ENCODE peak calls at places on chromosome 14, in four cellular contexts. T is pancreas, E is GM23338, Y is heart right ventricle. O is an unnamed sample.

GRCh38 chr14:87108726-87109125 is 884.3 kb downstream of the GALC start:
- DNase-seq in T (no peak), E (no peak), Y (no peak), O (no peak)

GRCh38 chr14:20494935-20495766 is 10.2 kb upstream of the RNASE10 start:
- DNase-seq in T (no peak), Y (no peak), E (no peak), O (no peak)

GRCh38 chr14:47674148-47674545 is 1.3 kb downstream of the MDGA2 start:
- DNase-seq in E (peak), T (no peak), Y (no peak), O (no peak)

GRCh38 chr14:47935332-47935731 is 259.9 kb upstream of the MDGA2 start:
- DNase-seq in T (no peak), Y (no peak), E (no peak), O (no peak)

GRCh38 chr14:99389171-99389826 is 91.4 kb downstream of the SETD3 start:
- DNase-seq in E (peak), Y (peak), T (no peak), O (peak)

GRCh38 chr14:30921305-30921704 is 46.9 kb downstream of the COCH start:
- DNase-seq in E (no peak), T (no peak), Y (no peak), O (no peak)

GRCh38 chr14:100345711-100346110 is 22.6 kb downstream of the SLC25A47 start:
- DNase-seq in E (no peak), Y (no peak), T (no peak), O (no peak)

GRCh38 chr14:28382460-28383220 is 383.9 kb upstream of the FOXG1 start:
- DNase-seq in T (no peak), E (no peak), Y (no peak), O (no peak)

GRCh38 chr14:61536661-61537566 is 158.4 kb upstream of the HIF1A start:
- DNase-seq in Y (no peak), E (no peak), T (no peak), O (no peak)

GRCh38 chr14:37650356-37651037 is 55.1 kb downstream of the TTC6 start:
- DNase-seq in E (peak), Y (no peak), T (no peak), O (no peak)

GRCh38 chr14:96016761-96017160 is 22.4 kb upstream of the C14orf132 start:
- DNase-seq in Y (no peak), E (no peak), T (no peak), O (no peak)

GRCh38 chr14:42673963-42674362 is 1067.3 kb downstream of the LRFN5 start:
- DNase-seq in E (no peak), Y (no peak), T (no peak), O (no peak)

GRCh38 chr14:61080591-61081010 is 99.6 kb downstream of the SLC38A6 start:
- DNase-seq in E (peak), T (no peak), Y (no peak), O (no peak)

GRCh38 chr14:99232406-99233214 is 39.4 kb downstream of the BCL11B start:
- DNase-seq in E (no peak), T (no peak), Y (no peak), O (no peak)

GRCh38 chr14:97311411-97311810 is 514.2 kb downstream of the VRK1 start:
- DNase-seq in E (no peak), T (no peak), Y (no peak), O (no peak)

GRCh38 chr14:22489247-22489551 is 99.8 kb downstream of the DAD1 start:
- DNase-seq in Y (no peak), E (no peak), T (no peak), O (no peak)
- H3K27ac ChIP-seq in Y (no peak), E (no peak), T (no peak), O (no peak)

DNA sequence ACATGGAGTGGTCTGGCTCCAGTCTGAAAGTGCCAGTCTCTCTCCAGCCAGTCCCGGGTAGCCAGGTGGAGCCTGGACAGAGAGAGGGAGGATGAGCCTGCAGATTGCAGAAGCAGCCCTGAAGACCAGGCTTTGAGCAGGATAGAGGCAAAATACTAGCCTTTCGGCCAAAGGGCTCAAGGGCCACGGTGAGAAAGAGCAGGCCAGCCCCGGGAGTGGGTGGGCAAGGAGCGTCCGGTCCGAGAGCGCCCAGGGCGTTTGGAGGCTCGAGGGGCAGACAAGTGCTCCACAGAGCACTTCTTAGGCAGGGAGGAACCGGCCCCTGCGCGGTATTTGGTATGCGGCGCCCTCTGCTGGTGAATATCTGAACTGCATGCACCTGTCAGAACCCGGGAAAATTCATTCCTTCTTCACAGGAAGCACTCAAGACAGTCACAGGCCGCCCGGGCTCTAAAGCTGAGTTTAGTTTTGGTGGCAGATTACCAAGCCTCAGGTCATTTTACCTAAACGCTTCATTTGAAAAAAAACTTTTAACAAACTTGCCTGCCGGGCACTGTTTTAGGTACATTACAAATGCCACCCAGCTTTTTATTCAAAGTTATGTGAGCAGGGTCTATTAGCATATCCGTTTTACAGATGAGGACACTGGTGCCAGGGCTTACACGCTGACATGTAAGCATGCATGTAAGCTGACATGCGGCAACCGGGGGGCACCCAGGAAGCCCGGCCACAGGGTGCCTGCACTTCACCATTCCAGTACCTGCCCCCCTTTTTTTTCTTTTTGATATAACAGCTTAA is 21.0 kb upstream of the PSMC1 start:
- DNase-seq in T (peak), E (peak), Y (peak), O (peak)
- TF ChIP-seq CTCF in T (peak), E (peak), Y (peak), O (peak)

GRCh38 chr14:50659327-50659974 is 8.7 kb downstream of the SAV1 start:
- DNase-seq in E (no peak), Y (peak), T (peak), O (no peak)

GRCh38 chr14:50658203-50658602 is 9.9 kb downstream of the SAV1 start:
- DNase-seq in E (peak), T (peak), Y (peak), O (no peak)

DNA sequence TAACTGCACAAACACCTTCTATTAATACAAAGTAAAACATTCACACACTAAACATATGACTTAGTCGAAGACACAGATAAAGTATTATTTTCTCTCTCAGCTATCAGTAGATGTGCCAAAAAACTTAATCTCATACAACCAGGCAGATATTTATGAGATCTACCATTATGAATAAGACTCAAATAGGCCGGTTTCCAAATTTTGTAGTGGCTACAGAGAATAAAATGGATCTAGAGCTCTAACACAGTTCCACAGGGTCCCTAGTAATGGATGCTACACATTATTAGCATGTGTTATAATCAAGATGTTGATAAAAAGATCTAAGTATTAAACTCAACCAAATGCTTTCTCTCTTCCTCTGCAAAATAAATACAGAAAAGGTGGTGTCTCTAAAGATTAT is 10.4 kb downstream of the SAV1 start:
- DNase-seq in T (no peak), E (no peak), Y (no peak), O (no peak)
- H3K27ac ChIP-seq in T (peak), E (peak), Y (peak), O (no peak)

DNA sequence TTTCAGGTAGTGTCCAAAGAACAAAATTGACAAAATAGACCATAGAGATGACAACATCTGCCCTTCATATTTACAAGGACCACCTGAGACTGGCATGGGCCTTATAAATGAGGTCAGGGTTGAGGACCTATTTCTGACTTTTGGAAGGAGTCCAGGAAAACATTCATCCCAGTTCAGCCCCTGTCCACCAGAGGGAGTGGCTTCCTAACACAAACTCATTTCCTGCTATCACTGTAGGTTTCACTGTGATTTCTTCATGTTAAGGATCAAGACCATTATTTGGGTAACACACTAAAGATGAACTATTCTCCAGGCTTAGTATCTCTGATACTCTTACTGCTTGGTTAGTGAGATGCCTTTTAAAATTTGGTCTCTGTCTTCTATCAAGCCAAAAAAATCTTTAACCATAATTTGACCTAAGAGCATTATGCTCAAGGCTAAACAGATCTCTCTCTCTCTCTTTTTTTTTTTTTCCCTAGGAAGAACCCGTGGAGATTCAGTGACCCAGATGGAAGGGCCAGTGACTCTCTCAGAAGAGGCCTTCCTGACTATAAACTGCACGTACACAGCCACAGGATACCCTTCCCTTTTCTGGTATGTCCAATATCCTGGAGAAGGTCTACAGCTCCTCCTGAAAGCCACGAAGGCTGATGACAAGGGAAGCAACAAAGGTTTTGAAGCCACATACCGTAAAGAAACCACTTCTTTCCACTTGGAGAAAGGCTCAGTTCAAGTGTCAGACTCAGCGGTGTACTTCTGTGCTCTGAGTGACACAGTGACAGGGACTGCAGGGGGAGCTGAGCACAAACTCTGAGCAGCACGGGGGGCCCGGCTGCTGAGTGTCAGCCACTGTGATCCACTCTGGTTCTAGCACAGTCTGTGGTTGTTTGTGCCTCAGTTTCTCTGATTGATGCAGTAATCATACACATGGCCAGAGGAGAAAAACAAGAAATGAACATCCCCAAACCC is 267.6 kb upstream of the OR4E1 start:
- DNase-seq in Y (no peak), T (no peak), E (peak), O (no peak)
- TF ChIP-seq CTCF in Y (no peak), T (no peak), E (peak), O (peak)

GRCh38 chr14:102991376-102991775 is 66.0 kb downstream of the CDC42BPB start:
- DNase-seq in E (no peak), Y (no peak), T (no peak), O (no peak)

GRCh38 chr14:102996941-102997340 is 60.4 kb downstream of the CDC42BPB start:
- DNase-seq in E (no peak), T (no peak), Y (no peak), O (no peak)

GRCh38 chr14:102994689-102995088 is 62.7 kb downstream of the CDC42BPB start:
- DNase-seq in Y (no peak), T (no peak), E (no peak), O (no peak)

GRCh38 chr14:102998393-102998792 is 59.0 kb downstream of the CDC42BPB start:
- DNase-seq in Y (no peak), E (no peak), T (no peak), O (no peak)

DNA sequence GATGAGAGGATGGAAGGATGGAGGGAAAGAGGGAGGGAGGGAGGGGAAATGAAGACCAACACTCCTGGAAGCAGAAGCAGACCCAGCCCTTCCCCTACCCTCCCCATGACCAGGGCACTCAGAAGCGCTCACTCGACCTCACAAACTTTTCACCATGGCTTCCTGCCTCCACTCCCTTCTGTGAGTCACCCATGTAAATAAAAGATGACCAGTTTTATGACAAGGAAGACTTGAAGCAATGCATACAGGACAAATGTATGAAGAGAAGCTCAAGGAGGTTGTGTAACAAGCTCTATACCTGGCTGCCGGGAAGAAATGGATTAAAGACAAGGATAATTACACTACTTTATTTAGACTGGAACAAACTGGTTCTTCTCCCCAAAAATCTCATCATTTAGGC is 63.8 kb downstream of the CDC42BPB start:
- DNase-seq in T (no peak), E (no peak), Y (no peak), O (no peak)
- H3K27ac ChIP-seq in T (no peak), E (no peak), Y (no peak), O (no peak)

DNA sequence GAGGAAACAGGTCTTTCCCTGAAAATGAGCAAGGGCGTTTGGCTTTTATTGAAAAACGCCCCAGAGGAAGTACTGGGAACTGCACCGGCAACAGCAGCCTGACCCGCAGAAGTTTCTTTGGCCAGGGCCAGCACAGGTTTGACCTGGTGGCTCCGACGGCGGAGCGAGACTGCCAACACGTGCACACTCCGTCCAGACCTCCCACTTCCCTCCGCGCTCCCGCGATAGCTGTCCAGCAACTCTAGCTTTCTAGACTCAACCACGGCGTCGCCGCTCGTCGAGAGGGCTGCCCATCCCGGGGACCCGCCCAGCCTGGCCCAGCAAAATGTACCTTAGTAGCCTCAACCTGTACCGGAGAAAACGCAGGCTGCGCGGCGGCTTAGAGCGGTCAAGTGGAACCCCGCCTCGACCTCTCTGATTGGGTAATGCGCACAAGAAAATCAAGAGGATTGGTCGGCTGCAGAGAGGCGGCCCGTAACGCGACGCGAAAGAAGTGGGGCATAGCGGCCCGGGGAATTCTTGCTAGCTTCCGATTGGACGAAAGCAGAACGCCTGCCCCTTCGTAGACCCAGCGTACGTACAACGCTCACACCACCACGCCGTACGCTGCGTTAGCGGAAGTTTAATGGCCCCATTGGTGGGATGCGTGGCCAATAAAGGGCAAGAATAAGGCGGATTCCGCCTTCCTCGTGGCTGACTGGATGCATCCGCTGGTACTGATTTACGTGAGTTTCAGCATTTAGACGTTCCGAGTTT is at the start of gene WDR89:
- DNase-seq in Y (peak), E (peak), T (peak), O (peak)
- TF ChIP-seq CTCF in Y (peak), E (peak), T (peak), O (peak)

GRCh38 chr14:89721330-89721729 is 233.2 kb downstream of the EFCAB11 start:
- DNase-seq in Y (no peak), E (no peak), T (no peak), O (no peak)
- H3K27ac ChIP-seq in Y (no peak), E (peak), T (no peak), O (peak)

GRCh38 chr14:103887170-103887501 is 39.8 kb upstream of the PPP1R13B start:
- DNase-seq in E (no peak), T (no peak), Y (no peak), O (no peak)

GRCh38 chr14:103885509-103885932 is 38.1 kb upstream of the PPP1R13B start:
- DNase-seq in Y (no peak), E (no peak), T (no peak), O (no peak)

GRCh38 chr14:103887557-103888115 is 40.3 kb upstream of the PPP1R13B start:
- DNase-seq in T (no peak), Y (no peak), E (no peak), O (no peak)

GRCh38 chr14:103884854-103885253 is 37.5 kb upstream of the PPP1R13B start:
- DNase-seq in Y (no peak), T (no peak), E (no peak), O (no peak)

GRCh38 chr14:103886304-103887169 is 39.2 kb upstream of the PPP1R13B start:
- DNase-seq in Y (no peak), E (peak), T (no peak), O (no peak)
- TF ChIP-seq CTCF in Y (no peak), E (peak), T (no peak), O (no peak)

GRCh38 chr14:105470812-105471771 is 3.5 kb upstream of the CRIP2 start:
- DNase-seq in E (peak), Y (peak), T (peak), O (no peak)

GRCh38 chr14:105469456-105470162 is 5.0 kb upstream of the CRIP2 start:
- DNase-seq in Y (peak), E (no peak), T (peak), O (no peak)

GRCh38 chr14:105471823-105472495 is 2.7 kb upstream of the CRIP2 start:
- DNase-seq in T (no peak), Y (peak), E (no peak), O (no peak)

GRCh38 chr14:105468621-105469241 is 5.9 kb upstream of the CRIP2 start:
- DNase-seq in Y (peak), E (no peak), T (no peak), O (no peak)

DNA sequence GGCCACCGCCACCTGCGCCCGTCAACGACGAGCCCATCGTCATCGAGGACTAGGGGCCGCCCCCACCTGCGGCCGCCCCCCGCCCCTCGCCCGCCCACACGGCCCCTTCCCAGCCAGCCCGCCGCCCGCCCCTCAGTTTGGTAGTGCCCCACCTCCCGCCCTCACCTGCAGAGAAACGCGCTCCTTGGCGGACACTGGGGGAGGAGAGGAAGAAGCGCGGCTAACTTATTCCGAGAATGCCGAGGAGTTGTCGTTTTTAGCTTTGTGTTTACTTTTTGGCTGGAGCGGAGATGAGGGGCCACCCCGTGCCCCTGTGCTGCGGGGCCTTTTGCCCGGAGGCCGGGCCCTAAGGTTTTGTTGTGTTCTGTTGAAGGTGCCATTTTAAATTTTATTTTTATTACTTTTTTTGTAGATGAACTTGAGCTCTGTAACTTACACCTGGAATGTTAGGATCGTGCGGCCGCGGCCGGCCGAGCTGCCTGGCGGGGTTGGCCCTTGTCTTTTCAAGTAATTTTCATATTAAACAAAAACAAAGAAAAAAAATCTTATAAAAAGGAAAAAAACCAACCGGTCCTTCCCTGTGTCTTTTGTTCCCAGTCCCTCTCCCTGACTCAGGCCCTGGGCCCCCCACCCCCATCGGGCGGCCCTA is 4.3 kb upstream of the CRIP2 start:
- DNase-seq in E (peak), Y (no peak), T (no peak), O (no peak)
- H3K27ac ChIP-seq in E (peak), Y (peak), T (peak), O (no peak)

GRCh38 chr14:64419003-64419402 is 30.9 kb downstream of the MTHFD1 start:
- DNase-seq in T (no peak), Y (no peak), E (no peak), O (no peak)

GRCh38 chr14:64422006-64422405 is 33.9 kb downstream of the MTHFD1 start:
- DNase-seq in E (no peak), Y (no peak), T (no peak), O (no peak)

GRCh38 chr14:64422753-64423152 is 34.6 kb downstream of the MTHFD1 start:
- DNase-seq in T (no peak), Y (no peak), E (no peak), O (no peak)

GRCh38 chr14:64421166-64421565 is 33.0 kb downstream of the MTHFD1 start:
- DNase-seq in Y (no peak), E (no peak), T (no peak), O (no peak)

GRCh38 chr14:64423987-64424386 is 35.8 kb downstream of the MTHFD1 start:
- DNase-seq in E (no peak), T (no peak), Y (no peak), O (no peak)
- TF ChIP-seq CTCF in E (no peak), T (no peak), Y (no peak), O (no peak)

O was measured in CD8-positive, alpha-beta T cell.